ENCODE peak calls at places on chromosomes 13 and 19, in ten cellular contexts. Z is substantia nigra; H is CD8-positive, alpha-beta T cell; C is activated CD4-positive, alpha-beta T cell treated with anti-CD3 and anti-CD28 coated beads, Interleukin-2, amount 50 U/mL, for 4 hours; U is ascending aorta; E is cardiac fibroblast; A is HCEC 1CT; R is H54; N is hypothalamus; W is AG04449. P is an unnamed sample.

GRCh38 chr13:113601166-113602070 is 16.9 kb downstream of the TFDP1 start:
- DNase-seq in Z (no peak), H (no peak), C (no peak), U (no peak), E (no peak), A (no peak), R (no peak), N (no peak), W (no peak), P (no peak)

GRCh38 chr19:2246801-2247361 is 2.2 kb upstream of the AMH start:
- DNase-seq in Z (peak), H (no peak), C (no peak), U (no peak), E (peak), A (peak), R (peak), N (peak), W (no peak), P (no peak)

GRCh38 chr13:20995245-20995829 is 66.0 kb downstream of the LATS2 start:
- DNase-seq in Z (no peak), H (no peak), C (no peak), U (no peak), E (no peak), A (no peak), R (no peak), N (no peak), W (no peak), P (no peak)

GRCh38 chr13:54124700-54125099 is 1096.1 kb downstream of the OLFM4 start:
- DNase-seq in Z (no peak), H (no peak), C (no peak), U (no peak), E (no peak), A (no peak), R (no peak), N (no peak), W (no peak), P (no peak)

GRCh38 chr19:54114340-54114826 is 1.1 kb downstream of the TFPT start:
- DNase-seq in Z (peak), H (peak), C (no peak), U (no peak), E (peak), A (no peak), R (no peak), N (no peak), W (no peak), P (no peak)

GRCh38 chr19:47075941-47076340 is 27.5 kb upstream of the TMEM160 start:
- DNase-seq in Z (no peak), H (no peak), C (no peak), U (no peak), E (no peak), A (no peak), R (no peak), N (no peak), W (no peak), P (no peak)

GRCh38 chr19:38417146-38417543 is 8.9 kb downstream of the RASGRP4 start:
- DNase-seq in Z (no peak), H (no peak), C (no peak), U (no peak), E (no peak), A (no peak), R (no peak), N (no peak), W (no peak), P (no peak)

GRCh38 chr13:111114362-111115050 is 604 bp upstream of the ARHGEF7 start:
- DNase-seq in Z (no peak), H (peak), C (no peak), U (no peak), E (peak), A (no peak), R (no peak), N (no peak), W (no peak), P (no peak)

GRCh38 chr13:93345642-93346220 is 119.1 kb downstream of the GPC6 start:
- DNase-seq in Z (no peak), H (no peak), C (no peak), U (no peak), E (no peak), A (no peak), R (no peak), N (no peak), W (peak), P (no peak)

GRCh38 chr19:45767881-45768643 is 990 bp downstream of the SIX5 start:
- DNase-seq in Z (no peak), H (no peak), C (no peak), U (no peak), E (peak), A (peak), R (peak), N (peak), W (no peak), P (no peak)

GRCh38 chr19:51036519-51036918 is 1.7 kb upstream of the KLK12 start:
- DNase-seq in Z (no peak), H (no peak), C (no peak), U (no peak), E (no peak), A (no peak), R (no peak), N (no peak), W (no peak), P (no peak)

GRCh38 chr19:47124937-47125668 is 5.5 kb upstream of the SAE1 start:
- DNase-seq in Z (no peak), H (peak), C (no peak), U (no peak), E (peak), A (peak), R (no peak), N (no peak), W (no peak), P (no peak)

GRCh38 chr13:50079278-50080157 is 64.3 kb downstream of the KCNRG start:
- DNase-seq in Z (no peak), H (no peak), C (no peak), U (no peak), E (no peak), A (no peak), R (no peak), N (no peak), W (no peak), P (no peak)

GRCh38 chr19:41872775-41873647 is 4.1 kb upstream of the CD79A start:
- DNase-seq in Z (no peak), H (peak), C (peak), U (no peak), E (peak), A (peak), R (peak), N (peak), W (no peak), P (no peak)

GRCh38 chr19:30293051-30293785 is 79.0 kb upstream of the ZNF536 start:
- DNase-seq in Z (peak), H (no peak), C (no peak), U (no peak), E (no peak), A (no peak), R (no peak), N (no peak), W (no peak), P (no peak)

GRCh38 chr13:37755349-37755748 is 114.2 kb downstream of the TRPC4 start:
- DNase-seq in Z (no peak), H (no peak), C (no peak), U (no peak), E (no peak), A (no peak), R (no peak), N (no peak), W (no peak), P (no peak)

GRCh38 chr19:53896682-53897081 is 12.4 kb upstream of the CACNG7 start:
- DNase-seq in Z (no peak), H (no peak), C (no peak), U (no peak), E (no peak), A (no peak), R (no peak), N (no peak), W (no peak), P (no peak)

GRCh38 chr13:31192306-31192705 is 7.5 kb upstream of the B3GLCT start:
- DNase-seq in Z (peak), H (no peak), C (no peak), U (no peak), E (no peak), A (no peak), R (no peak), N (no peak), W (no peak), P (no peak)

P was measured in osteocyte.